ENCODE peak calls at places on chromosomes 4 and X, in ten cellular contexts. One of them, this sample, is unnamed.

GRCh38 chrX:9231491-9231890 is 197.6 kb upstream of the FAM9B start:
- DNase-seq in lung: no peak
- DNase-seq in upper lobe of right lung: no peak
- DNase-seq in AG10803: peak; percentile 19
- DNase-seq in uterus: no peak
- DNase-seq in cardiac muscle cell: no peak
- DNase-seq in IMR-90: peak; percentile 33
- DNase-seq in mucosa of descending colon: no peak
- DNase-seq in A673: no peak
- DNase-seq in epithelial cell of esophagus: peak; percentile 1
- DNase-seq in this sample: no peak

GRCh38 chr4:11537846-11538245 is 109.2 kb upstream of the HS3ST1 start:
- DNase-seq in mucosa of descending colon: no peak
- DNase-seq in AG10803: no peak
- DNase-seq in cardiac muscle cell: no peak
- DNase-seq in uterus: no peak
- DNase-seq in upper lobe of right lung: no peak
- DNase-seq in IMR-90: no peak
- DNase-seq in lung: no peak
- DNase-seq in A673: no peak
- DNase-seq in epithelial cell of esophagus: no peak
- DNase-seq in this sample: no peak

GRCh38 chr4:26342328-26343040 is 21.7 kb downstream of the RBPJ start:
- DNase-seq in lung: no peak
- DNase-seq in uterus: no peak
- DNase-seq in AG10803: peak; percentile 88
- DNase-seq in A673: peak; percentile 20
- DNase-seq in cardiac muscle cell: peak; percentile 31
- DNase-seq in IMR-90: peak; percentile 95
- DNase-seq in upper lobe of right lung: no peak
- DNase-seq in mucosa of descending colon: no peak
- DNase-seq in epithelial cell of esophagus: peak; percentile 92
- DNase-seq in this sample: no peak

GRCh38 chrX:154840856-154841255 is 6.4 kb upstream of the SMIM9 start:
- DNase-seq in cardiac muscle cell: peak; percentile 4
- DNase-seq in epithelial cell of esophagus: peak; percentile 54
- DNase-seq in mucosa of descending colon: no peak
- DNase-seq in A673: peak; percentile 60
- DNase-seq in AG10803: peak; percentile 77
- DNase-seq in lung: no peak
- DNase-seq in upper lobe of right lung: no peak
- DNase-seq in IMR-90: peak; percentile 70
- DNase-seq in uterus: no peak
- DNase-seq in this sample: no peak

GRCh38 chrX:23699636-23700194 is 32.4 kb downstream of the PRDX4 start:
- DNase-seq in upper lobe of right lung: no peak
- DNase-seq in cardiac muscle cell: peak; percentile 15
- DNase-seq in A673: no peak
- DNase-seq in IMR-90: peak; percentile 14
- DNase-seq in lung: peak; percentile 31
- DNase-seq in mucosa of descending colon: no peak
- DNase-seq in epithelial cell of esophagus: no peak
- DNase-seq in AG10803: no peak
- DNase-seq in uterus: no peak
- DNase-seq in this sample: no peak

GRCh38 chr4:15656038-15656470 is 897 bp upstream of the FBXL5 start:
- DNase-seq in A673: no peak
- DNase-seq in mucosa of descending colon: no peak
- DNase-seq in upper lobe of right lung: no peak
- DNase-seq in uterus: no peak
- DNase-seq in cardiac muscle cell: no peak
- DNase-seq in AG10803: no peak
- DNase-seq in epithelial cell of esophagus: no peak
- DNase-seq in IMR-90: no peak
- DNase-seq in lung: no peak
- DNase-seq in this sample: no peak

GRCh38 chrX:154379569-154379951 is 465 bp downstream of the EMD start:
- DNase-seq in AG10803: no peak
- DNase-seq in lung: no peak
- DNase-seq in IMR-90: no peak
- DNase-seq in cardiac muscle cell: no peak
- DNase-seq in uterus: no peak
- DNase-seq in mucosa of descending colon: no peak
- DNase-seq in epithelial cell of esophagus: no peak
- DNase-seq in upper lobe of right lung: no peak
- DNase-seq in A673: no peak
- DNase-seq in this sample: no peak

GRCh38 chrX:100864967-100865366 is 9.2 kb downstream of the NOX1 start:
- DNase-seq in epithelial cell of esophagus: peak; percentile 42
- DNase-seq in uterus: no peak
- DNase-seq in lung: no peak
- DNase-seq in mucosa of descending colon: no peak
- DNase-seq in AG10803: peak; percentile 20
- DNase-seq in cardiac muscle cell: no peak
- DNase-seq in upper lobe of right lung: no peak
- DNase-seq in A673: no peak
- DNase-seq in IMR-90: peak; percentile 57
- DNase-seq in this sample: no peak

GRCh38 chr4:118682928-118683327 is 2.3 kb upstream of the METTL14 start:
- DNase-seq in cardiac muscle cell: peak; percentile 14
- DNase-seq in lung: no peak
- DNase-seq in epithelial cell of esophagus: peak; percentile 38
- DNase-seq in uterus: no peak
- DNase-seq in AG10803: peak; percentile 50
- DNase-seq in IMR-90: peak; percentile 41
- DNase-seq in mucosa of descending colon: no peak
- DNase-seq in A673: peak; percentile 74
- DNase-seq in upper lobe of right lung: no peak
- DNase-seq in this sample: no peak

GRCh38 chrX:123408856-123409737 is 225.0 kb downstream of the GRIA3 start:
- DNase-seq in IMR-90: no peak
- DNase-seq in uterus: no peak
- DNase-seq in cardiac muscle cell: no peak
- DNase-seq in epithelial cell of esophagus: no peak
- DNase-seq in upper lobe of right lung: no peak
- DNase-seq in mucosa of descending colon: no peak
- DNase-seq in A673: no peak
- DNase-seq in lung: no peak
- DNase-seq in AG10803: peak; percentile 87
- DNase-seq in this sample: no peak

GRCh38 chr4:73597594-73597993 is 22.6 kb downstream of the RASSF6 start:
- DNase-seq in IMR-90: no peak
- DNase-seq in cardiac muscle cell: no peak
- DNase-seq in uterus: no peak
- DNase-seq in AG10803: no peak
- DNase-seq in lung: no peak
- DNase-seq in epithelial cell of esophagus: no peak
- DNase-seq in A673: no peak
- DNase-seq in upper lobe of right lung: no peak
- DNase-seq in mucosa of descending colon: no peak
- DNase-seq in this sample: no peak

GRCh38 chrX:115941388-115941787 is 229.2 kb upstream of the AGTR2 start:
- DNase-seq in AG10803: no peak
- DNase-seq in cardiac muscle cell: no peak
- DNase-seq in upper lobe of right lung: no peak
- DNase-seq in epithelial cell of esophagus: no peak
- DNase-seq in IMR-90: no peak
- DNase-seq in lung: no peak
- DNase-seq in uterus: no peak
- DNase-seq in mucosa of descending colon: no peak
- DNase-seq in A673: no peak
- DNase-seq in this sample: no peak

GRCh38 chrX:102985182-102985581 is 48.1 kb downstream of the RAB40AL start:
- DNase-seq in upper lobe of right lung: no peak
- DNase-seq in epithelial cell of esophagus: no peak
- DNase-seq in IMR-90: no peak
- DNase-seq in A673: no peak
- DNase-seq in uterus: no peak
- DNase-seq in cardiac muscle cell: no peak
- DNase-seq in mucosa of descending colon: no peak
- DNase-seq in AG10803: peak; percentile 11
- DNase-seq in lung: no peak
- DNase-seq in this sample: no peak

GRCh38 chrX:78125148-78125547 is 14.3 kb downstream of the TAF9B start:
- DNase-seq in IMR-90: no peak
- DNase-seq in upper lobe of right lung: no peak
- DNase-seq in AG10803: no peak
- DNase-seq in cardiac muscle cell: no peak
- DNase-seq in epithelial cell of esophagus: no peak
- DNase-seq in mucosa of descending colon: no peak
- DNase-seq in A673: no peak
- DNase-seq in lung: no peak
- DNase-seq in uterus: no peak
- DNase-seq in this sample: no peak

GRCh38 chrX:78123190-78123589 is 16.3 kb downstream of the TAF9B start:
- DNase-seq in A673: no peak
- DNase-seq in epithelial cell of esophagus: peak; percentile 68
- DNase-seq in mucosa of descending colon: no peak
- DNase-seq in AG10803: peak; percentile 29
- DNase-seq in cardiac muscle cell: no peak
- DNase-seq in uterus: no peak
- DNase-seq in upper lobe of right lung: no peak
- DNase-seq in IMR-90: peak; percentile 63
- DNase-seq in lung: no peak
- DNase-seq in this sample: no peak

GRCh38 chrX:78119521-78120227 is 15.6 kb downstream of the PGK1 start:
- DNase-seq in IMR-90: no peak
- DNase-seq in A673: no peak
- DNase-seq in epithelial cell of esophagus: no peak
- DNase-seq in mucosa of descending colon: no peak
- DNase-seq in uterus: no peak
- DNase-seq in upper lobe of right lung: no peak
- DNase-seq in AG10803: no peak
- DNase-seq in lung: no peak
- DNase-seq in cardiac muscle cell: no peak
- DNase-seq in this sample: no peak

GRCh38 chrX:78129714-78130113 is 9.7 kb downstream of the TAF9B start:
- DNase-seq in IMR-90: no peak
- DNase-seq in lung: no peak
- DNase-seq in AG10803: no peak
- DNase-seq in uterus: no peak
- DNase-seq in epithelial cell of esophagus: no peak
- DNase-seq in upper lobe of right lung: no peak
- DNase-seq in mucosa of descending colon: no peak
- DNase-seq in cardiac muscle cell: no peak
- DNase-seq in A673: no peak
- DNase-seq in this sample: no peak

DNA sequence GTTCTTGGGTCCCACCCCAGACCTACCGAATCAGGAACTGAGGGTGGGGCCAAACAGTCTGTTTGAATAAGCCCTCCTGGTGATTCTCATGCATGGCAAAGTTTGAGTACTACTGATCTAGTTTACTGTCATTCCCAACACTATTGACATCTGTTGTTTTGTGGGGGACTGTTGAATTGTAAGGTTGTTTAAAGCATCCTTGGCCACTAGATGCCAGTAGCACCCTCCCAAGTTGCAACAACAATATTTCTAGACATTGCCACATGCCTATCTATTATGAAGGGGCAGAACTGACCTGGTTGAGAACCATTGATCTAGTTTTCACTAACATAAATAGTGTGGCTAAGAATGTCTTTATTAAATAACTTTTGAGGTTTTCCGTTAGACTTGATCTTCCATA is 15.1 kb downstream of the TAF9B start:
- DNase-seq in epithelial cell of esophagus: no peak
- DNase-seq in cardiac muscle cell: no peak
- DNase-seq in mucosa of descending colon: no peak
- DNase-seq in upper lobe of right lung: no peak
- DNase-seq in AG10803: no peak
- DNase-seq in lung: no peak
- DNase-seq in uterus: no peak
- DNase-seq in A673: peak; percentile 37
- DNase-seq in IMR-90: no peak
- DNase-seq in this sample: no peak
- TF ChIP-seq CTCF in epithelial cell of esophagus: peak; percentile 19
- TF ChIP-seq CTCF in cardiac muscle cell: peak; percentile 32
- TF ChIP-seq CTCF in mucosa of descending colon: no peak
- TF ChIP-seq CTCF in upper lobe of right lung: no peak
- TF ChIP-seq CTCF in AG10803: peak; percentile 16
- TF ChIP-seq CTCF in lung: no peak
- TF ChIP-seq CTCF in uterus: no peak
- TF ChIP-seq CTCF in A673: peak; percentile 48
- TF ChIP-seq CTCF in IMR-90: peak; percentile 15
- TF ChIP-seq CTCF in this sample: peak; percentile 14

DNA sequence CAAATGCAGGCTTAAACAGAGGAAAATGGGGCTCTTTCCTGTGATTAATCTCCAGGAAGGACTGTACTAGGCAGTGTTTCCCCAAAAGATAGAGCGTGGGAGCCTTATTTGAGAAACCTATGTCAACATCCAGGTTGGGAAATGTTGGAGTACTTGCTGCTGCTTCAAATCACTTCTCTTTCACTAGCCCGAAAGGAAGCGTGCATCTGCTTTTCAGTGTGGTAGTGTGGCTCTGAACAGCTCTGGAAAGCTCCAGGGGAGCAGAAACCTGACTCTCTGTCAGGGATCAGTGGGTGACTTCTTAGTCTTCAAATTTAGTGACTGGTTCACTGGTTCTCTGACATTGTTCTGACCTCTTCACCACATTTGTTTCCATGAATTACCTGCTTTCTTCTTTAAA is 36.8 kb downstream of the DLG3 start:
- DNase-seq in upper lobe of right lung: no peak
- DNase-seq in uterus: no peak
- DNase-seq in lung: no peak
- DNase-seq in A673: no peak
- DNase-seq in epithelial cell of esophagus: no peak
- DNase-seq in IMR-90: no peak
- DNase-seq in cardiac muscle cell: peak; percentile 13
- DNase-seq in mucosa of descending colon: no peak
- DNase-seq in AG10803: no peak
- DNase-seq in this sample: no peak
- H3K4me3 ChIP-seq in upper lobe of right lung: no peak overlapping the region
- H3K4me3 ChIP-seq in uterus: no peak overlapping the region
- H3K4me3 ChIP-seq in lung: no peak overlapping the region
- H3K4me3 ChIP-seq in A673: no peak overlapping the region
- H3K4me3 ChIP-seq in epithelial cell of esophagus: no peak overlapping the region
- H3K4me3 ChIP-seq in IMR-90: no peak overlapping the region
- H3K4me3 ChIP-seq in cardiac muscle cell: no peak overlapping the region
- H3K4me3 ChIP-seq in mucosa of descending colon: no peak overlapping the region
- H3K4me3 ChIP-seq in AG10803: no peak overlapping the region
- H3K4me3 ChIP-seq in this sample: no peak overlapping the region

GRCh38 chr4:74631338-74631737 is 163.0 kb downstream of the BTC start:
- DNase-seq in epithelial cell of esophagus: peak; percentile 88
- DNase-seq in A673: no peak
- DNase-seq in upper lobe of right lung: no peak
- DNase-seq in cardiac muscle cell: no peak
- DNase-seq in mucosa of descending colon: no peak
- DNase-seq in AG10803: no peak
- DNase-seq in lung: no peak
- DNase-seq in uterus: no peak
- DNase-seq in IMR-90: no peak
- DNase-seq in this sample: no peak
- TF ChIP-seq CTCF in epithelial cell of esophagus: no peak
- TF ChIP-seq CTCF in A673: no peak
- TF ChIP-seq CTCF in upper lobe of right lung: no peak
- TF ChIP-seq CTCF in cardiac muscle cell: no peak
- TF ChIP-seq CTCF in mucosa of descending colon: no peak
- TF ChIP-seq CTCF in AG10803: no peak
- TF ChIP-seq CTCF in lung: no peak
- TF ChIP-seq CTCF in uterus: no peak
- TF ChIP-seq CTCF in IMR-90: no peak
- TF ChIP-seq CTCF in this sample: no peak

GRCh38 chrX:65706041-65706828 is 38.8 kb downstream of the MSN start:
- DNase-seq in cardiac muscle cell: peak; percentile 9
- DNase-seq in epithelial cell of esophagus: peak; percentile 85
- DNase-seq in lung: peak; percentile 54
- DNase-seq in A673: peak; percentile 17
- DNase-seq in IMR-90: peak; percentile 85
- DNase-seq in uterus: no peak
- DNase-seq in upper lobe of right lung: no peak
- DNase-seq in AG10803: peak; percentile 90
- DNase-seq in mucosa of descending colon: no peak
- DNase-seq in this sample: no peak
- H3K4me3 ChIP-seq in cardiac muscle cell: no peak overlapping the region
- H3K4me3 ChIP-seq in epithelial cell of esophagus: no peak overlapping the region
- H3K4me3 ChIP-seq in lung: no peak overlapping the region
- H3K4me3 ChIP-seq in A673: no peak overlapping the region
- H3K4me3 ChIP-seq in IMR-90: no peak overlapping the region
- H3K4me3 ChIP-seq in uterus: no peak overlapping the region
- H3K4me3 ChIP-seq in upper lobe of right lung: no peak overlapping the region
- H3K4me3 ChIP-seq in AG10803: no peak overlapping the region
- H3K4me3 ChIP-seq in mucosa of descending colon: no peak overlapping the region
- H3K4me3 ChIP-seq in this sample: no peak overlapping the region